ENCODE peak calls at places on chromosomes 11 and 22, in ten cellular contexts. One of them, this sample, is unnamed.

GRCh38 chr22:30825711-30826505 is 131.2 kb downstream of the OSBP2 start:
- DNase-seq in AG09319: no peak
- DNase-seq in B cell: no peak
- DNase-seq in IMR-90: no peak
- DNase-seq in left ventricle myocardium inferior: no peak
- DNase-seq in transverse colon: no peak
- DNase-seq in osteocyte: no peak
- DNase-seq in Calu3: no peak
- DNase-seq in CD4-positive, alpha-beta T cell: no peak
- DNase-seq in GM20000: peak; percentile 9
- DNase-seq in this sample: no peak

GRCh38 chr11:92101845-92102244 is 122.8 kb upstream of the FAT3 start:
- DNase-seq in AG09319: no peak
- DNase-seq in B cell: no peak
- DNase-seq in IMR-90: no peak
- DNase-seq in left ventricle myocardium inferior: no peak
- DNase-seq in transverse colon: no peak
- DNase-seq in osteocyte: no peak
- DNase-seq in Calu3: no peak
- DNase-seq in CD4-positive, alpha-beta T cell: no peak
- DNase-seq in GM20000: no peak
- DNase-seq in this sample: no peak

GRCh38 chr22:20783844-20784723 is 10.2 kb downstream of the SERPIND1 start:
- DNase-seq in AG09319: peak; percentile 25
- DNase-seq in B cell: peak; percentile 58
- DNase-seq in IMR-90: peak; percentile 74
- DNase-seq in left ventricle myocardium inferior: no peak
- DNase-seq in transverse colon: peak; percentile 31
- DNase-seq in osteocyte: no peak
- DNase-seq in Calu3: peak; percentile 48
- DNase-seq in CD4-positive, alpha-beta T cell: peak; percentile 8
- DNase-seq in GM20000: peak; percentile 78
- DNase-seq in this sample: no peak

GRCh38 chr11:34317666-34318065 is 40.1 kb downstream of the ABTB2 start:
- DNase-seq in AG09319: no peak
- DNase-seq in B cell: no peak
- DNase-seq in IMR-90: no peak
- DNase-seq in left ventricle myocardium inferior: no peak
- DNase-seq in transverse colon: no peak
- DNase-seq in osteocyte: no peak
- DNase-seq in Calu3: no peak
- DNase-seq in CD4-positive, alpha-beta T cell: no peak
- DNase-seq in GM20000: no peak
- DNase-seq in this sample: no peak

GRCh38 chr22:24753919-24754318 is 20.6 kb downstream of the PIWIL3 start:
- DNase-seq in AG09319: no peak
- DNase-seq in B cell: no peak
- DNase-seq in IMR-90: no peak
- DNase-seq in left ventricle myocardium inferior: no peak
- DNase-seq in transverse colon: no peak
- DNase-seq in osteocyte: no peak
- DNase-seq in Calu3: no peak
- DNase-seq in CD4-positive, alpha-beta T cell: no peak
- DNase-seq in GM20000: no peak
- DNase-seq in this sample: no peak

GRCh38 chr11:4092031-4092430 is 2.6 kb upstream of the RRM1 start:
- DNase-seq in AG09319: no peak
- DNase-seq in B cell: no peak
- DNase-seq in IMR-90: no peak
- DNase-seq in left ventricle myocardium inferior: no peak
- DNase-seq in transverse colon: no peak
- DNase-seq in osteocyte: no peak
- DNase-seq in Calu3: no peak
- DNase-seq in CD4-positive, alpha-beta T cell: no peak
- DNase-seq in GM20000: no peak
- DNase-seq in this sample: no peak

GRCh38 chr11:12552677-12553076 is 121.5 kb upstream of the TEAD1 start:
- DNase-seq in AG09319: peak; percentile 91
- DNase-seq in B cell: no peak
- DNase-seq in IMR-90: peak; percentile 90
- DNase-seq in left ventricle myocardium inferior: no peak
- DNase-seq in transverse colon: peak; percentile 36
- DNase-seq in osteocyte: no peak
- DNase-seq in Calu3: no peak
- DNase-seq in CD4-positive, alpha-beta T cell: no peak
- DNase-seq in GM20000: no peak
- DNase-seq in this sample: no peak

GRCh38 chr11:132099692-132100091 is 729.3 kb downstream of the NTM start:
- DNase-seq in AG09319: no peak
- DNase-seq in B cell: no peak
- DNase-seq in IMR-90: no peak
- DNase-seq in left ventricle myocardium inferior: peak; percentile 22
- DNase-seq in transverse colon: no peak
- DNase-seq in osteocyte: no peak
- DNase-seq in Calu3: no peak
- DNase-seq in CD4-positive, alpha-beta T cell: no peak
- DNase-seq in GM20000: peak; percentile 12
- DNase-seq in this sample: no peak

GRCh38 chr11:128613300-128613995 is 26.1 kb upstream of the ETS1 start:
- DNase-seq in AG09319: no peak
- DNase-seq in B cell: no peak
- DNase-seq in IMR-90: no peak
- DNase-seq in left ventricle myocardium inferior: no peak
- DNase-seq in transverse colon: no peak
- DNase-seq in osteocyte: no peak
- DNase-seq in Calu3: no peak
- DNase-seq in CD4-positive, alpha-beta T cell: no peak
- DNase-seq in GM20000: no peak
- DNase-seq in this sample: no peak

GRCh38 chr11:118152552-118153471 is at the start of gene SCN4B:
- DNase-seq in AG09319: no peak
- DNase-seq in B cell: no peak
- DNase-seq in IMR-90: peak; percentile 20
- DNase-seq in left ventricle myocardium inferior: peak; percentile 76
- DNase-seq in transverse colon: peak; percentile 53
- DNase-seq in osteocyte: no peak
- DNase-seq in Calu3: peak; percentile 31
- DNase-seq in CD4-positive, alpha-beta T cell: no peak
- DNase-seq in GM20000: peak; percentile 53
- DNase-seq in this sample: no peak

GRCh38 chr11:28107726-28108618 is at the start of the genes KIF18A and METTL15:
- DNase-seq in AG09319: peak; percentile 99
- DNase-seq in B cell: peak; percentile 100
- DNase-seq in IMR-90: peak; percentile 99
- DNase-seq in left ventricle myocardium inferior: peak; percentile 100
- DNase-seq in transverse colon: peak; percentile 100
- DNase-seq in osteocyte: peak; percentile 100
- DNase-seq in Calu3: peak; percentile 99
- DNase-seq in CD4-positive, alpha-beta T cell: peak; percentile 95
- DNase-seq in GM20000: peak; percentile 86
- DNase-seq in this sample: peak; percentile 99

GRCh38 chr11:28108909-28109308 is 721 bp downstream of the METTL15 start:
- DNase-seq in AG09319: no peak
- DNase-seq in B cell: no peak
- DNase-seq in IMR-90: no peak
- DNase-seq in left ventricle myocardium inferior: no peak
- DNase-seq in transverse colon: no peak
- DNase-seq in osteocyte: no peak
- DNase-seq in Calu3: no peak
- DNase-seq in CD4-positive, alpha-beta T cell: no peak
- DNase-seq in GM20000: no peak
- DNase-seq in this sample: no peak

GRCh38 chr11:28106351-28107043 is 1.5 kb downstream of the KIF18A start:
- DNase-seq in AG09319: no peak
- DNase-seq in B cell: no peak
- DNase-seq in IMR-90: no peak
- DNase-seq in left ventricle myocardium inferior: no peak
- DNase-seq in transverse colon: no peak
- DNase-seq in osteocyte: no peak
- DNase-seq in Calu3: no peak
- DNase-seq in CD4-positive, alpha-beta T cell: no peak
- DNase-seq in GM20000: no peak
- DNase-seq in this sample: no peak

GRCh38 chr11:28105869-28106268 is 2.1 kb downstream of the KIF18A start:
- DNase-seq in AG09319: no peak
- DNase-seq in B cell: no peak
- DNase-seq in IMR-90: no peak
- DNase-seq in left ventricle myocardium inferior: no peak
- DNase-seq in transverse colon: no peak
- DNase-seq in osteocyte: no peak
- DNase-seq in Calu3: no peak
- DNase-seq in CD4-positive, alpha-beta T cell: no peak
- DNase-seq in GM20000: no peak
- DNase-seq in this sample: no peak

DNA sequence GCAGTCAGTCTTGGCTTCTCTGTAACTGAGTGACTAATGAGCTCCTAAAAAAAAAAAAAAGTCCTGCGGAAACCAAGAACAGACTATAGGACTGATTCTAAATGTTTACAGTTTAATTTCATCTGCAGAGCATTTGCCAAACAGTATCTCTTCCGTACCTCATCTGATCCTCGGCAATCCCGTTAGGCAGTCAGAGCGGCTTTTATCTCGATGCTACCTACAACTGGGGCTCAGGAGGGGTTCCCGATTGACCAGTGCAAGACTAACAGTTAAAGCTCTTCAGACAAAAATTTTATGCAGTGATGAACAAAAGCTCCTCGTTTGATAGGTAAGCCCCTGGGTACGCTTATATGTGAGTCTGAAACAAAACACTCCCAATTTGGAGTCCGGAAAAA is 628 bp downstream of the KIF18A start:
- DNase-seq in AG09319: no peak
- DNase-seq in B cell: no peak
- DNase-seq in IMR-90: peak; percentile 37
- DNase-seq in left ventricle myocardium inferior: no peak
- DNase-seq in transverse colon: no peak
- DNase-seq in osteocyte: no peak
- DNase-seq in Calu3: no peak
- DNase-seq in CD4-positive, alpha-beta T cell: no peak
- DNase-seq in GM20000: no peak
- DNase-seq in this sample: no peak
- TF ChIP-seq CTCF in AG09319: no peak
- TF ChIP-seq CTCF in B cell: no peak
- TF ChIP-seq CTCF in IMR-90: no peak
- TF ChIP-seq CTCF in left ventricle myocardium inferior: no peak
- TF ChIP-seq CTCF in transverse colon: no peak
- TF ChIP-seq CTCF in osteocyte: no peak
- TF ChIP-seq CTCF in Calu3: no peak
- TF ChIP-seq CTCF in CD4-positive, alpha-beta T cell: no peak
- TF ChIP-seq CTCF in GM20000: no peak
- TF ChIP-seq CTCF in this sample: no peak

GRCh38 chr11:113553905-113554304 is 78.7 kb upstream of the DRD2 start:
- DNase-seq in AG09319: no peak
- DNase-seq in B cell: no peak
- DNase-seq in IMR-90: no peak
- DNase-seq in left ventricle myocardium inferior: no peak
- DNase-seq in transverse colon: no peak
- DNase-seq in osteocyte: no peak
- DNase-seq in Calu3: no peak
- DNase-seq in CD4-positive, alpha-beta T cell: no peak
- DNase-seq in GM20000: no peak
- DNase-seq in this sample: no peak
- TF ChIP-seq CTCF in AG09319: no peak
- TF ChIP-seq CTCF in B cell: no peak
- TF ChIP-seq CTCF in IMR-90: no peak
- TF ChIP-seq CTCF in left ventricle myocardium inferior: no peak
- TF ChIP-seq CTCF in transverse colon: no peak
- TF ChIP-seq CTCF in osteocyte: peak; percentile 32
- TF ChIP-seq CTCF in Calu3: no peak
- TF ChIP-seq CTCF in CD4-positive, alpha-beta T cell: no peak
- TF ChIP-seq CTCF in GM20000: no peak
- TF ChIP-seq CTCF in this sample: no peak

DNA sequence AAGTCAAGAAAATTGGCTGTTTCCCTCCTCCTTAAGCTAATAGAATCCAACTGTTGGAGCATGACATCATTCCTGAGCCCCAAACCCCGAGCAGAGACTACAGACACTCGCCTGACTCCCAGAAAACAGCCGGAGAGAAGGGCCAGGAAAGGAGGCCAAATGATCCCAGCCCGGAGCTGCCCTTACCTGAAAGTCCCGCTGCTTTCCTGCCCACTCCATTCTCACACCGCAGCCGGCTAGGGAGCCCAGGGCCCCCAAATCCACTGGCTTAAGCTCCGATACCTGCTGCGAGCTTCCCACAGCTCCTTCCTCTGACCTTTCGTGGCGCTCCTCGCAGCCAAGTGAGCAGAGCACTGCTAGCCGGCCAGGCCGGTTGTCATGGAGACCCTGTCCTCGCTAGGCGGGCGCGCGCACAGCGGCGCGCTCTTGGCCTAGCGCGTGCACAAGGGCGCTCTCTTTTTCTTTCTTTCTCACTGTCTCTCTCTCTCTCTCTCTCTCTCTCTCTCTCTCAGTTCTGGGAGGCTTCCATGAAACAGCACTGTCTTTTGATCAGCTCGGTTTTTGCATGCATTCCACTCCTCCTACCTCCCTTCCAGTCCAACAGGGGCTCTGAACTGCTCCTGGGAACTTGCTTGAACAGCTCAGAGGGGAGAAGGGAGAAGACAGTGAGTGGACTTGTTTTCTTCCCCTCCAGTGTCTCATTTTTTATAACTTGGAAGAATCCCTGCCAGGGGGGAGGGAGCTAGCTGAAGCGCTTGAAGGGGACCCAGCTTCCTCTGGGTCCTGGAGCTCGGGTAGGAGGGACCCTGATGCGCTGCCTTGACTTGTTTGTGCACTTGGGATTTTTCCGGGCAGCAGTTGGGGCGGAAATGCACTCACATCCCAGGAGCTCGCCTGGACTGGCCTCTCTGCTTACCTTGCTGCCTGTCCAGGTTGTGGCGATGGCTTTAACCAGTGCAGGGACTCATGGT is 100.4 kb upstream of the AKIP1 start:
- DNase-seq in AG09319: peak; percentile 71
- DNase-seq in B cell: no peak
- DNase-seq in IMR-90: peak; percentile 81
- DNase-seq in left ventricle myocardium inferior: peak; percentile 81
- DNase-seq in transverse colon: peak; percentile 83
- DNase-seq in osteocyte: peak; percentile 86
- DNase-seq in Calu3: peak; percentile 79
- DNase-seq in CD4-positive, alpha-beta T cell: no peak
- DNase-seq in GM20000: peak; percentile 75
- DNase-seq in this sample: peak; percentile 30
- TF ChIP-seq CTCF in AG09319: no peak
- TF ChIP-seq CTCF in B cell: no peak
- TF ChIP-seq CTCF in IMR-90: no peak
- TF ChIP-seq CTCF in left ventricle myocardium inferior: no peak
- TF ChIP-seq CTCF in transverse colon: no peak
- TF ChIP-seq CTCF in osteocyte: no peak
- TF ChIP-seq CTCF in Calu3: no peak
- TF ChIP-seq CTCF in CD4-positive, alpha-beta T cell: no peak
- TF ChIP-seq CTCF in GM20000: no peak
- TF ChIP-seq CTCF in this sample: no peak

DNA sequence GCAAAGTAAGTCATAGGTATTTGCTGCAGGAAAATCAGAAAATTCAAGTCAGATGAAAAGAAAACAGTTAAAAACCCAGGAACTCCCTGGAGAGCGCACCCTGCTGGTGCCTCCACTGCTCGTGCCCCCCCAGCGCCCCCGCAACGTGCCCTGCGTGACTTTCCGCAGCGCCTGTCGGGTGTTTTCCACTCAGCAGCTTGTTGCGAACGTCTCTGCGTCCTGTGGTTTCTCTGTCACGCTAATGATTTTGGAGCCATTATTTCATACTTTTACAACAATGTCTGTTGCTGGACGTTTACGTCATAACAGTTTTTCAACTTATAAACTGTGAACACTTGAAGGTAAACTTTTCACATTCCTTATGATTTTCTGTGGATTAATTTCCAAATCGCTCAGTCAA is 5.0 kb downstream of the CRELD2 start:
- DNase-seq in AG09319: no peak
- DNase-seq in B cell: peak; percentile 70
- DNase-seq in IMR-90: peak; percentile 81
- DNase-seq in left ventricle myocardium inferior: no peak
- DNase-seq in transverse colon: no peak
- DNase-seq in osteocyte: no peak
- DNase-seq in Calu3: no peak
- DNase-seq in CD4-positive, alpha-beta T cell: no peak
- DNase-seq in GM20000: no peak
- DNase-seq in this sample: no peak
- TF ChIP-seq CTCF in AG09319: peak; percentile 32
- TF ChIP-seq CTCF in B cell: peak; percentile 68
- TF ChIP-seq CTCF in IMR-90: peak; percentile 76
- TF ChIP-seq CTCF in left ventricle myocardium inferior: no peak
- TF ChIP-seq CTCF in transverse colon: no peak
- TF ChIP-seq CTCF in osteocyte: peak; percentile 20
- TF ChIP-seq CTCF in Calu3: no peak
- TF ChIP-seq CTCF in CD4-positive, alpha-beta T cell: no peak
- TF ChIP-seq CTCF in GM20000: no peak
- TF ChIP-seq CTCF in this sample: no peak